ENCODE peak calls at places on chromosomes 11 and 22, in eight cellular contexts. One of them, this sample, is unnamed.
A peak's percentile ranks its signal among the peaks of the same experiment; 100 is the strongest.

GRCh38 chr22:39003165-39003638 is 10.9 kb upstream of the APOBEC3C start:
- DNase-seq in T47D: peak; percentile 78
- DNase-seq in RWPE1: peak; percentile 73
- DNase-seq in M059J: peak; percentile 81
- DNase-seq in lower leg skin: peak; percentile 55
- DNase-seq in GDM1: peak; percentile 74
- DNase-seq in type B pancreatic cell: peak; percentile 77
- DNase-seq in fibroblast of lung: peak; percentile 82
- DNase-seq in this sample: peak; percentile 48

GRCh38 chr11:96272542-96273306 is 70.3 kb downstream of the MAML2 start:
- DNase-seq in T47D: peak; percentile 95
- DNase-seq in RWPE1: no peak
- DNase-seq in M059J: peak; percentile 45
- DNase-seq in lower leg skin: no peak
- DNase-seq in GDM1: no peak
- DNase-seq in type B pancreatic cell: no peak
- DNase-seq in fibroblast of lung: peak; percentile 56
- DNase-seq in this sample: no peak

GRCh38 chr11:134045799-134046635 is 22.9 kb upstream of the JAM3 start:
- DNase-seq in T47D: peak; percentile 92
- DNase-seq in RWPE1: no peak
- DNase-seq in M059J: no peak
- DNase-seq in lower leg skin: no peak
- DNase-seq in GDM1: no peak
- DNase-seq in type B pancreatic cell: no peak
- DNase-seq in fibroblast of lung: peak; percentile 16
- DNase-seq in this sample: no peak

GRCh38 chr11:44416776-44417175 is 106.8 kb upstream of the ALX4 start:
- DNase-seq in T47D: no peak
- DNase-seq in RWPE1: peak; percentile 28
- DNase-seq in M059J: no peak
- DNase-seq in lower leg skin: no peak
- DNase-seq in GDM1: no peak
- DNase-seq in type B pancreatic cell: no peak
- DNase-seq in fibroblast of lung: no peak
- DNase-seq in this sample: no peak

GRCh38 chr11:112004389-112004788 is 20.8 kb upstream of the DLAT start:
- DNase-seq in T47D: peak; percentile 14
- DNase-seq in RWPE1: peak; percentile 25
- DNase-seq in M059J: no peak
- DNase-seq in lower leg skin: no peak
- DNase-seq in GDM1: no peak
- DNase-seq in type B pancreatic cell: no peak
- DNase-seq in fibroblast of lung: no peak
- DNase-seq in this sample: no peak

GRCh38 chr22:37505565-37505964 is 13.7 kb downstream of the CARD10 start:
- DNase-seq in T47D: no peak
- DNase-seq in RWPE1: no peak
- DNase-seq in M059J: no peak
- DNase-seq in lower leg skin: no peak
- DNase-seq in GDM1: no peak
- DNase-seq in type B pancreatic cell: no peak
- DNase-seq in fibroblast of lung: no peak
- DNase-seq in this sample: no peak

GRCh38 chr11:5226732-5227327 is at the start of gene HBB:
- DNase-seq in T47D: no peak
- DNase-seq in RWPE1: no peak
- DNase-seq in M059J: no peak
- DNase-seq in lower leg skin: no peak
- DNase-seq in GDM1: no peak
- DNase-seq in type B pancreatic cell: no peak
- DNase-seq in fibroblast of lung: no peak
- DNase-seq in this sample: no peak

GRCh38 chr11:5928269-5928668 is 13.8 kb upstream of the OR56A3 start:
- DNase-seq in T47D: no peak
- DNase-seq in RWPE1: no peak
- DNase-seq in M059J: no peak
- DNase-seq in lower leg skin: no peak
- DNase-seq in GDM1: no peak
- DNase-seq in type B pancreatic cell: no peak
- DNase-seq in fibroblast of lung: no peak
- DNase-seq in this sample: no peak

GRCh38 chr11:132858203-132858602 is 674.1 kb downstream of the OPCML start:
- DNase-seq in T47D: peak; percentile 73
- DNase-seq in RWPE1: no peak
- DNase-seq in M059J: peak; percentile 43
- DNase-seq in lower leg skin: no peak
- DNase-seq in GDM1: no peak
- DNase-seq in type B pancreatic cell: no peak
- DNase-seq in fibroblast of lung: peak; percentile 39
- DNase-seq in this sample: no peak

GRCh38 chr22:37943471-37944198 is 9.8 kb downstream of the C22orf23 start:
- DNase-seq in T47D: peak; percentile 60
- DNase-seq in RWPE1: no peak
- DNase-seq in M059J: peak; percentile 9
- DNase-seq in lower leg skin: no peak
- DNase-seq in GDM1: no peak
- DNase-seq in type B pancreatic cell: no peak
- DNase-seq in fibroblast of lung: no peak
- DNase-seq in this sample: no peak

GRCh38 chr11:86916330-86916729 is 38.9 kb downstream of the FZD4 start:
- DNase-seq in T47D: no peak
- DNase-seq in RWPE1: peak; percentile 77
- DNase-seq in M059J: peak; percentile 96
- DNase-seq in lower leg skin: no peak
- DNase-seq in GDM1: no peak
- DNase-seq in type B pancreatic cell: no peak
- DNase-seq in fibroblast of lung: peak; percentile 92
- DNase-seq in this sample: no peak

GRCh38 chr22:31142285-31142684 is 2.0 kb upstream of the PLA2G3 start:
- DNase-seq in T47D: no peak
- DNase-seq in RWPE1: no peak
- DNase-seq in M059J: no peak
- DNase-seq in lower leg skin: no peak
- DNase-seq in GDM1: no peak
- DNase-seq in type B pancreatic cell: no peak
- DNase-seq in fibroblast of lung: no peak
- DNase-seq in this sample: no peak

GRCh38 chr11:110295487-110296225 is 758 bp downstream of the RDX start:
- DNase-seq in T47D: peak; percentile 66
- DNase-seq in RWPE1: peak; percentile 48
- DNase-seq in M059J: peak; percentile 67
- DNase-seq in lower leg skin: peak; percentile 34
- DNase-seq in GDM1: peak; percentile 34
- DNase-seq in type B pancreatic cell: peak; percentile 76
- DNase-seq in fibroblast of lung: peak; percentile 55
- DNase-seq in this sample: peak; percentile 16

GRCh38 chr11:113528982-113529381 is 53.8 kb upstream of the DRD2 start:
- DNase-seq in T47D: peak; percentile 28
- DNase-seq in RWPE1: no peak
- DNase-seq in M059J: peak; percentile 88
- DNase-seq in lower leg skin: peak; percentile 18
- DNase-seq in GDM1: no peak
- DNase-seq in type B pancreatic cell: no peak
- DNase-seq in fibroblast of lung: peak; percentile 69
- DNase-seq in this sample: no peak

GRCh38 chr11:35875063-35875462 is 68.8 kb upstream of the LDLRAD3 start:
- DNase-seq in T47D: no peak
- DNase-seq in RWPE1: no peak
- DNase-seq in M059J: no peak
- DNase-seq in lower leg skin: no peak
- DNase-seq in GDM1: no peak
- DNase-seq in type B pancreatic cell: no peak
- DNase-seq in fibroblast of lung: no peak
- DNase-seq in this sample: no peak

GRCh38 chr11:35632301-35632700 is 14.0 kb downstream of the FJX1 start:
- DNase-seq in T47D: no peak
- DNase-seq in RWPE1: no peak
- DNase-seq in M059J: peak; percentile 52
- DNase-seq in lower leg skin: no peak
- DNase-seq in GDM1: no peak
- DNase-seq in type B pancreatic cell: no peak
- DNase-seq in fibroblast of lung: peak; percentile 20
- DNase-seq in this sample: no peak

GRCh38 chr11:112157274-112157766 is 6.6 kb downstream of the IL18 start:
- DNase-seq in T47D: peak; percentile 81
- DNase-seq in RWPE1: peak; percentile 93
- DNase-seq in M059J: peak; percentile 99
- DNase-seq in lower leg skin: peak; percentile 61
- DNase-seq in GDM1: no peak
- DNase-seq in type B pancreatic cell: no peak
- DNase-seq in fibroblast of lung: peak; percentile 100
- DNase-seq in this sample: no peak

GRCh38 chr11:4076774-4077173 is 17.8 kb upstream of the RRM1 start:
- DNase-seq in T47D: no peak
- DNase-seq in RWPE1: peak; percentile 12
- DNase-seq in M059J: no peak
- DNase-seq in lower leg skin: no peak
- DNase-seq in GDM1: no peak
- DNase-seq in type B pancreatic cell: no peak
- DNase-seq in fibroblast of lung: no peak
- DNase-seq in this sample: no peak

GRCh38 chr11:67283490-67283963 is 5.6 kb upstream of the ANKRD13D start:
- DNase-seq in T47D: no peak
- DNase-seq in RWPE1: no peak
- DNase-seq in M059J: no peak
- DNase-seq in lower leg skin: no peak
- DNase-seq in GDM1: no peak
- DNase-seq in type B pancreatic cell: no peak
- DNase-seq in fibroblast of lung: no peak
- DNase-seq in this sample: no peak

GRCh38 chr22:40469181-40469580 is 98.8 kb downstream of the SGSM3 start:
- DNase-seq in T47D: no peak
- DNase-seq in RWPE1: no peak
- DNase-seq in M059J: no peak
- DNase-seq in lower leg skin: no peak
- DNase-seq in GDM1: no peak
- DNase-seq in type B pancreatic cell: no peak
- DNase-seq in fibroblast of lung: no peak
- DNase-seq in this sample: no peak

GRCh38 chr11:96741068-96741467 is 351.3 kb downstream of the JRKL start:
- DNase-seq in T47D: no peak
- DNase-seq in RWPE1: no peak
- DNase-seq in M059J: peak; percentile 44
- DNase-seq in lower leg skin: no peak
- DNase-seq in GDM1: no peak
- DNase-seq in type B pancreatic cell: no peak
- DNase-seq in fibroblast of lung: peak; percentile 70
- DNase-seq in this sample: no peak

GRCh38 chr11:59782080-59782479 is 26.9 kb downstream of the STX3 start:
- DNase-seq in T47D: no peak
- DNase-seq in RWPE1: no peak
- DNase-seq in M059J: no peak
- DNase-seq in lower leg skin: no peak
- DNase-seq in GDM1: no peak
- DNase-seq in type B pancreatic cell: no peak
- DNase-seq in fibroblast of lung: no peak
- DNase-seq in this sample: no peak

GRCh38 chr11:63489879-63490278 is 1.1 kb downstream of the PLAAT5 start:
- DNase-seq in T47D: no peak
- DNase-seq in RWPE1: no peak
- DNase-seq in M059J: peak; percentile 61
- DNase-seq in lower leg skin: no peak
- DNase-seq in GDM1: no peak
- DNase-seq in type B pancreatic cell: no peak
- DNase-seq in fibroblast of lung: peak; percentile 85
- DNase-seq in this sample: no peak

GRCh38 chr11:820655-821512 is 2.2 kb downstream of the PNPLA2 start:
- DNase-seq in T47D: peak; percentile 68
- DNase-seq in RWPE1: no peak
- DNase-seq in M059J: peak; percentile 93
- DNase-seq in lower leg skin: peak; percentile 72
- DNase-seq in GDM1: no peak
- DNase-seq in type B pancreatic cell: no peak
- DNase-seq in fibroblast of lung: no peak
- DNase-seq in this sample: no peak

GRCh38 chr22:27381552-27381951 is 420.0 kb downstream of the MN1 start:
- DNase-seq in T47D: no peak
- DNase-seq in RWPE1: no peak
- DNase-seq in M059J: no peak
- DNase-seq in lower leg skin: no peak
- DNase-seq in GDM1: no peak
- DNase-seq in type B pancreatic cell: peak; percentile 36
- DNase-seq in fibroblast of lung: no peak
- DNase-seq in this sample: no peak

GRCh38 chr22:42364641-42365336 is 67.4 kb downstream of the NFAM1 start:
- DNase-seq in T47D: no peak
- DNase-seq in RWPE1: no peak
- DNase-seq in M059J: no peak
- DNase-seq in lower leg skin: no peak
- DNase-seq in GDM1: no peak
- DNase-seq in type B pancreatic cell: no peak
- DNase-seq in fibroblast of lung: peak; percentile 47
- DNase-seq in this sample: no peak

GRCh38 chr11:14764899-14765527 is 121.4 kb downstream of the PDE3B start:
- DNase-seq in T47D: no peak
- DNase-seq in RWPE1: no peak
- DNase-seq in M059J: peak; percentile 68
- DNase-seq in lower leg skin: no peak
- DNase-seq in GDM1: peak; percentile 44
- DNase-seq in type B pancreatic cell: no peak
- DNase-seq in fibroblast of lung: peak; percentile 78
- DNase-seq in this sample: no peak

GRCh38 chr11:95895815-95896214 is 28.1 kb downstream of the MTMR2 start:
- DNase-seq in T47D: no peak
- DNase-seq in RWPE1: no peak
- DNase-seq in M059J: no peak
- DNase-seq in lower leg skin: no peak
- DNase-seq in GDM1: peak; percentile 27
- DNase-seq in type B pancreatic cell: no peak
- DNase-seq in fibroblast of lung: no peak
- DNase-seq in this sample: no peak

GRCh38 chr11:117950999-117951961 is 22.1 kb upstream of the TMPRSS13 start:
- DNase-seq in T47D: no peak
- DNase-seq in RWPE1: no peak
- DNase-seq in M059J: no peak
- DNase-seq in lower leg skin: no peak
- DNase-seq in GDM1: peak; percentile 61
- DNase-seq in type B pancreatic cell: no peak
- DNase-seq in fibroblast of lung: no peak
- DNase-seq in this sample: no peak

GRCh38 chr11:118163494-118163893 is 10.9 kb upstream of the SCN4B start:
- DNase-seq in T47D: no peak
- DNase-seq in RWPE1: no peak
- DNase-seq in M059J: no peak
- DNase-seq in lower leg skin: no peak
- DNase-seq in GDM1: no peak
- DNase-seq in type B pancreatic cell: no peak
- DNase-seq in fibroblast of lung: no peak
- DNase-seq in this sample: no peak

GRCh38 chr11:94669032-94669431 is 99.1 kb upstream of the AMOTL1 start:
- DNase-seq in T47D: no peak
- DNase-seq in RWPE1: no peak
- DNase-seq in M059J: no peak
- DNase-seq in lower leg skin: no peak
- DNase-seq in GDM1: no peak
- DNase-seq in type B pancreatic cell: no peak
- DNase-seq in fibroblast of lung: no peak
- DNase-seq in this sample: no peak

GRCh38 chr11:8100605-8101004 is 19.6 kb downstream of the TUB start:
- DNase-seq in T47D: no peak
- DNase-seq in RWPE1: no peak
- DNase-seq in M059J: no peak
- DNase-seq in lower leg skin: peak; percentile 4
- DNase-seq in GDM1: no peak
- DNase-seq in type B pancreatic cell: no peak
- DNase-seq in fibroblast of lung: no peak
- DNase-seq in this sample: no peak

GRCh38 chr11:46674463-46675287 is 25.7 kb downstream of the ARHGAP1 start:
- DNase-seq in T47D: peak; percentile 72
- DNase-seq in RWPE1: no peak
- DNase-seq in M059J: peak; percentile 32
- DNase-seq in lower leg skin: no peak
- DNase-seq in GDM1: peak; percentile 13
- DNase-seq in type B pancreatic cell: no peak
- DNase-seq in fibroblast of lung: no peak
- DNase-seq in this sample: no peak

GRCh38 chr11:34331736-34332135 is 26.1 kb downstream of the ABTB2 start:
- DNase-seq in T47D: no peak
- DNase-seq in RWPE1: no peak
- DNase-seq in M059J: peak; percentile 88
- DNase-seq in lower leg skin: no peak
- DNase-seq in GDM1: no peak
- DNase-seq in type B pancreatic cell: no peak
- DNase-seq in fibroblast of lung: no peak
- DNase-seq in this sample: no peak

This sample was measured in stimulated activated CD8-positive, alpha-beta memory T cell treated with anti-CD3 and anti-CD28 coated beads, Interleukin-12 subunit alpha, Interleukin-12 subunit beta, amount 100 ng/mL, for 4 hours.